ENCODE peak calls at places on chromosomes 2 and 18, in eight cellular contexts. One of them, this sample, is unnamed.

GRCh38 chr18:58345875-58346274 is 283.0 kb downstream of the ALPK2 start:
- DNase-seq in DMS153: no peak
- DNase-seq in B cell: no peak
- DNase-seq in stimulated activated CD8-positive, alpha-beta memory T cell treated with anti-CD3 and anti-CD28 coated beads, Interleukin-12 subunit alpha, Interleukin-12 subunit beta, amount 100 ng/mL, for 1 hour: no peak
- DNase-seq in NCI-H82: no peak
- DNase-seq in NCI-H146: no peak
- DNase-seq in stomach: no peak
- DNase-seq in mucosa of descending colon: no peak
- DNase-seq in this sample: no peak

GRCh38 chr18:13653746-13654455 is 72.5 kb downstream of the FAM210A start:
- DNase-seq in DMS153: no peak
- DNase-seq in B cell: no peak
- DNase-seq in stimulated activated CD8-positive, alpha-beta memory T cell treated with anti-CD3 and anti-CD28 coated beads, Interleukin-12 subunit alpha, Interleukin-12 subunit beta, amount 100 ng/mL, for 1 hour: no peak
- DNase-seq in NCI-H82: peak
- DNase-seq in NCI-H146: no peak
- DNase-seq in stomach: no peak
- DNase-seq in mucosa of descending colon: no peak
- DNase-seq in this sample: no peak

GRCh38 chr18:49531678-49532153 is 30.1 kb upstream of the LIPG start:
- DNase-seq in DMS153: no peak
- DNase-seq in B cell: no peak
- DNase-seq in stimulated activated CD8-positive, alpha-beta memory T cell treated with anti-CD3 and anti-CD28 coated beads, Interleukin-12 subunit alpha, Interleukin-12 subunit beta, amount 100 ng/mL, for 1 hour: no peak
- DNase-seq in NCI-H82: no peak
- DNase-seq in NCI-H146: no peak
- DNase-seq in stomach: no peak
- DNase-seq in mucosa of descending colon: no peak
- DNase-seq in this sample: no peak

GRCh38 chr18:23226930-23227728 is 91.8 kb downstream of the CABLES1 start:
- DNase-seq in DMS153: no peak
- DNase-seq in B cell: no peak
- DNase-seq in stimulated activated CD8-positive, alpha-beta memory T cell treated with anti-CD3 and anti-CD28 coated beads, Interleukin-12 subunit alpha, Interleukin-12 subunit beta, amount 100 ng/mL, for 1 hour: no peak
- DNase-seq in NCI-H82: no peak
- DNase-seq in NCI-H146: no peak
- DNase-seq in stomach: no peak
- DNase-seq in mucosa of descending colon: no peak
- DNase-seq in this sample: no peak

GRCh38 chr2:9380702-9381628 is 42.4 kb downstream of the ITGB1BP1 start:
- DNase-seq in DMS153: no peak
- DNase-seq in B cell: no peak
- DNase-seq in stimulated activated CD8-positive, alpha-beta memory T cell treated with anti-CD3 and anti-CD28 coated beads, Interleukin-12 subunit alpha, Interleukin-12 subunit beta, amount 100 ng/mL, for 1 hour: no peak
- DNase-seq in NCI-H82: peak
- DNase-seq in NCI-H146: no peak
- DNase-seq in stomach: peak
- DNase-seq in mucosa of descending colon: no peak
- DNase-seq in this sample: no peak

GRCh38 chr2:15674637-15675455 is 83.2 kb downstream of the DDX1 start:
- DNase-seq in DMS153: no peak
- DNase-seq in B cell: no peak
- DNase-seq in stimulated activated CD8-positive, alpha-beta memory T cell treated with anti-CD3 and anti-CD28 coated beads, Interleukin-12 subunit alpha, Interleukin-12 subunit beta, amount 100 ng/mL, for 1 hour: no peak
- DNase-seq in NCI-H82: no peak
- DNase-seq in NCI-H146: no peak
- DNase-seq in stomach: peak
- DNase-seq in mucosa of descending colon: no peak
- DNase-seq in this sample: no peak

GRCh38 chr18:12376034-12376717 is 851 bp downstream of the AFG3L2 start:
- DNase-seq in DMS153: no peak
- DNase-seq in B cell: no peak
- DNase-seq in stimulated activated CD8-positive, alpha-beta memory T cell treated with anti-CD3 and anti-CD28 coated beads, Interleukin-12 subunit alpha, Interleukin-12 subunit beta, amount 100 ng/mL, for 1 hour: no peak
- DNase-seq in NCI-H82: peak
- DNase-seq in NCI-H146: peak
- DNase-seq in stomach: peak
- DNase-seq in mucosa of descending colon: peak
- DNase-seq in this sample: peak

GRCh38 chr2:3262437-3263388 is 114.9 kb downstream of the EIPR1 start:
- DNase-seq in DMS153: no peak
- DNase-seq in B cell: no peak
- DNase-seq in stimulated activated CD8-positive, alpha-beta memory T cell treated with anti-CD3 and anti-CD28 coated beads, Interleukin-12 subunit alpha, Interleukin-12 subunit beta, amount 100 ng/mL, for 1 hour: no peak
- DNase-seq in NCI-H82: no peak
- DNase-seq in NCI-H146: no peak
- DNase-seq in stomach: no peak
- DNase-seq in mucosa of descending colon: no peak
- DNase-seq in this sample: no peak

GRCh38 chr2:110755494-110756078 is 23.2 kb downstream of the ACOXL start:
- DNase-seq in DMS153: no peak
- DNase-seq in B cell: no peak
- DNase-seq in stimulated activated CD8-positive, alpha-beta memory T cell treated with anti-CD3 and anti-CD28 coated beads, Interleukin-12 subunit alpha, Interleukin-12 subunit beta, amount 100 ng/mL, for 1 hour: no peak
- DNase-seq in NCI-H82: no peak
- DNase-seq in NCI-H146: no peak
- DNase-seq in stomach: no peak
- DNase-seq in mucosa of descending colon: no peak
- DNase-seq in this sample: no peak

GRCh38 chr2:113370478-113371091 is 66.9 kb upstream of the ZNG1B start:
- DNase-seq in DMS153: no peak
- DNase-seq in B cell: peak
- DNase-seq in stimulated activated CD8-positive, alpha-beta memory T cell treated with anti-CD3 and anti-CD28 coated beads, Interleukin-12 subunit alpha, Interleukin-12 subunit beta, amount 100 ng/mL, for 1 hour: peak
- DNase-seq in NCI-H82: no peak
- DNase-seq in NCI-H146: no peak
- DNase-seq in stomach: peak
- DNase-seq in mucosa of descending colon: peak
- DNase-seq in this sample: no peak

GRCh38 chr2:178298785-178299212 is 104.5 kb downstream of the OSBPL6 start:
- DNase-seq in DMS153: no peak
- DNase-seq in B cell: no peak
- DNase-seq in stimulated activated CD8-positive, alpha-beta memory T cell treated with anti-CD3 and anti-CD28 coated beads, Interleukin-12 subunit alpha, Interleukin-12 subunit beta, amount 100 ng/mL, for 1 hour: no peak
- DNase-seq in NCI-H82: no peak
- DNase-seq in NCI-H146: no peak
- DNase-seq in stomach: no peak
- DNase-seq in mucosa of descending colon: no peak
- DNase-seq in this sample: no peak

GRCh38 chr2:39851251-39851650 is 72.2 kb upstream of the THUMPD2 start:
- DNase-seq in DMS153: no peak
- DNase-seq in B cell: no peak
- DNase-seq in stimulated activated CD8-positive, alpha-beta memory T cell treated with anti-CD3 and anti-CD28 coated beads, Interleukin-12 subunit alpha, Interleukin-12 subunit beta, amount 100 ng/mL, for 1 hour: no peak
- DNase-seq in NCI-H82: no peak
- DNase-seq in NCI-H146: peak
- DNase-seq in stomach: no peak
- DNase-seq in mucosa of descending colon: no peak
- DNase-seq in this sample: peak

GRCh38 chr18:32420084-32420483 is 50.6 kb downstream of the GAREM1 start:
- DNase-seq in DMS153: no peak
- DNase-seq in B cell: no peak
- DNase-seq in stimulated activated CD8-positive, alpha-beta memory T cell treated with anti-CD3 and anti-CD28 coated beads, Interleukin-12 subunit alpha, Interleukin-12 subunit beta, amount 100 ng/mL, for 1 hour: no peak
- DNase-seq in NCI-H82: no peak
- DNase-seq in NCI-H146: no peak
- DNase-seq in stomach: no peak
- DNase-seq in mucosa of descending colon: no peak
- DNase-seq in this sample: no peak

GRCh38 chr2:42916394-42916793 is 124.0 kb upstream of the HAAO start:
- DNase-seq in DMS153: no peak
- DNase-seq in B cell: no peak
- DNase-seq in stimulated activated CD8-positive, alpha-beta memory T cell treated with anti-CD3 and anti-CD28 coated beads, Interleukin-12 subunit alpha, Interleukin-12 subunit beta, amount 100 ng/mL, for 1 hour: no peak
- DNase-seq in NCI-H82: no peak
- DNase-seq in NCI-H146: no peak
- DNase-seq in stomach: no peak
- DNase-seq in mucosa of descending colon: no peak
- DNase-seq in this sample: no peak

GRCh38 chr2:33602216-33602830 is 3.2 kb upstream of the FAM98A start:
- DNase-seq in DMS153: no peak
- DNase-seq in B cell: no peak
- DNase-seq in stimulated activated CD8-positive, alpha-beta memory T cell treated with anti-CD3 and anti-CD28 coated beads, Interleukin-12 subunit alpha, Interleukin-12 subunit beta, amount 100 ng/mL, for 1 hour: no peak
- DNase-seq in NCI-H82: no peak
- DNase-seq in NCI-H146: no peak
- DNase-seq in stomach: no peak
- DNase-seq in mucosa of descending colon: no peak
- DNase-seq in this sample: no peak